ENCODE peak calls at places on chromosomes 6 and 20, in seven cellular contexts. Y is AG09319; R is stimulated activated CD4-positive, alpha-beta T cell treated with anti-CD3 and anti-CD28 coated beads, Interleukin-12 subunit alpha, Interleukin-12 subunit beta, amount 100 ng/mL, for 4 hours; G is DND-41; A is NCI-H69; V is suprapubic skin; X is HTR-8/SVneo. N is an unnamed sample.

GRCh38 chr6:154703094-154703493 is 30.1 kb upstream of the SCAF8 start:
- DNase-seq in G (no peak), A (no peak), X (no peak), R (no peak), Y (no peak), V (no peak), N (no peak)

GRCh38 chr6:44699851-44700250 is 312.3 kb downstream of the CDC5L start:
- DNase-seq in X (no peak), G (no peak), R (no peak), A (no peak), Y (no peak), V (no peak), N (no peak)

GRCh38 chr6:132830236-132830799 is 15.9 kb downstream of the RPS12 start:
- DNase-seq in X (no peak), A (peak; percentile 57), V (no peak), R (no peak), G (no peak), Y (no peak), N (peak; percentile 40)

GRCh38 chr6:66226099-66226498 is 519.1 kb upstream of the EYS start:
- DNase-seq in G (no peak), A (peak; percentile 98), R (no peak), X (no peak), V (no peak), Y (no peak), N (no peak)

GRCh38 chr6:133306876-133307275 is 65.7 kb downstream of the EYA4 start:
- DNase-seq in A (no peak), G (no peak), V (no peak), R (no peak), Y (no peak), X (no peak), N (no peak)

GRCh38 chr6:161549977-161550655 is 276.3 kb upstream of the AGPAT4 start:
- DNase-seq in G (no peak), R (no peak), Y (no peak), V (no peak), A (peak; percentile 88), X (no peak), N (peak; percentile 10)

GRCh38 chr20:47304287-47304686 is 52.2 kb downstream of the ZMYND8 start:
- DNase-seq in X (no peak), G (no peak), R (no peak), Y (no peak), A (peak; percentile 63), V (no peak), N (no peak)

GRCh38 chr20:44981736-44982406 is 15.6 kb downstream of the STK4 start:
- DNase-seq in X (no peak), G (no peak), V (no peak), R (no peak), Y (no peak), A (no peak), N (no peak)

GRCh38 chr6:193773-194310 is 98.4 kb upstream of the DUSP22 start:
- DNase-seq in Y (no peak), G (no peak), A (peak; percentile 23), R (peak; percentile 41), V (peak; percentile 12), X (no peak), N (no peak)

GRCh38 chr6:118625833-118626232 is 25.6 kb downstream of the CEP85L start:
- DNase-seq in V (no peak), G (no peak), R (no peak), A (no peak), X (no peak), Y (no peak), N (no peak)

GRCh38 chr20:53291548-53291947 is 302.1 kb downstream of the ZNF217 start:
- DNase-seq in V (no peak), R (no peak), A (peak; percentile 10), G (peak; percentile 10), X (peak; percentile 15), Y (no peak), N (peak; percentile 55)

GRCh38 chr20:53769041-53769440 is 175.4 kb upstream of the ZNF217 start:
- DNase-seq in Y (no peak), G (no peak), R (no peak), X (peak; percentile 49), A (no peak), V (no peak), N (peak; percentile 30)